ENCODE peak calls at places on chromosomes 7 and 10, in four cellular contexts. Y, A, Z and T are unnamed samples.

GRCh38 chr10:14605231-14605925 is 169.3 kb downstream of the FAM107B start:
- ATAC-seq in A (no peak), Z (peak), Y (peak), T (no peak)

GRCh38 chr10:98326621-98327027 is 58.6 kb upstream of the LOXL4 start:
- ATAC-seq in Y (no peak), A (peak), Z (no peak), T (no peak)

GRCh38 chr7:128874140-128875031 is 11.7 kb downstream of the ATP6V1F start:
- ATAC-seq in Z (no peak), A (peak), Y (no peak), T (no peak)

GRCh38 chr7:132317856-132318255 is 258.4 kb downstream of the PLXNA4 start:
- ATAC-seq in Z (no peak), A (no peak), Y (no peak), T (no peak)

GRCh38 chr10:51301644-51302043 is 227.4 kb downstream of the PRKG1 start:
- ATAC-seq in Z (peak), Y (no peak), A (no peak), T (peak)

GRCh38 chr10:7329219-7329618 is 81.6 kb downstream of the SFMBT2 start:
- ATAC-seq in Y (no peak), Z (no peak), A (no peak), T (no peak)

GRCh38 chr7:11193131-11193867 is 219.6 kb downstream of the PHF14 start:
- ATAC-seq in Y (peak), Z (peak), A (peak), T (peak)

GRCh38 chr7:226281-226882 is 34.0 kb downstream of the FAM20C start:
- ATAC-seq in Y (peak), Z (peak), A (no peak), T (no peak)

GRCh38 chr10:122033224-122033926 is 44.4 kb downstream of the TACC2 start:
- ATAC-seq in A (no peak), Z (peak), Y (no peak), T (no peak)

GRCh38 chr7:73827568-73828106 is 3.2 kb upstream of the CLDN4 start:
- ATAC-seq in Z (peak), Y (peak), A (no peak), T (no peak)

GRCh38 chr7:127817466-127817865 is 165.5 kb downstream of the SND1 start:
- ATAC-seq in Y (no peak), Z (no peak), A (no peak), T (no peak)

GRCh38 chr7:121369462-121369861 is 26.6 kb downstream of the FAM3C start:
- ATAC-seq in Y (no peak), Z (peak), A (no peak), T (no peak)

GRCh38 chr7:132738254-132738653 is 162.0 kb upstream of the PLXNA4 start:
- ATAC-seq in A (no peak), Y (no peak), Z (peak), T (no peak)

GRCh38 chr10:133274751-133275682 is 1.7 kb downstream of the ADAM8 start:
- ATAC-seq in Z (no peak), Y (peak), A (peak), T (no peak)

GRCh38 chr10:130834170-130834569 is 477.4 kb downstream of the TCERG1L start:
- ATAC-seq in Z (no peak), Y (no peak), A (no peak), T (no peak)

GRCh38 chr7:27693794-27694193 is 31.1 kb upstream of the HIBADH start:
- ATAC-seq in Z (peak), Y (no peak), A (peak), T (no peak)

GRCh38 chr7:823639-824038 is 8.6 kb upstream of the SUN1 start:
- ATAC-seq in A (no peak), Y (peak), Z (no peak), T (no peak)

GRCh38 chr10:100659361-100660098 is 85.9 kb upstream of the PAX2 start:
- ATAC-seq in Y (no peak), A (no peak), Z (no peak), T (no peak)

GRCh38 chr7:55135462-55135861 is 116.6 kb downstream of the EGFR start:
- ATAC-seq in Y (no peak), Z (no peak), A (no peak), T (no peak)

GRCh38 chr7:55134786-55135185 is 116.0 kb downstream of the EGFR start:
- ATAC-seq in Z (no peak), Y (no peak), A (no peak), T (no peak)

GRCh38 chr7:55132890-55133551 is 114.2 kb downstream of the EGFR start:
- ATAC-seq in Z (peak), Y (peak), A (peak), T (peak)

GRCh38 chr7:55132550-55132889 is 113.7 kb downstream of the EGFR start:
- ATAC-seq in Z (no peak), A (no peak), Y (peak), T (no peak)

DNA sequence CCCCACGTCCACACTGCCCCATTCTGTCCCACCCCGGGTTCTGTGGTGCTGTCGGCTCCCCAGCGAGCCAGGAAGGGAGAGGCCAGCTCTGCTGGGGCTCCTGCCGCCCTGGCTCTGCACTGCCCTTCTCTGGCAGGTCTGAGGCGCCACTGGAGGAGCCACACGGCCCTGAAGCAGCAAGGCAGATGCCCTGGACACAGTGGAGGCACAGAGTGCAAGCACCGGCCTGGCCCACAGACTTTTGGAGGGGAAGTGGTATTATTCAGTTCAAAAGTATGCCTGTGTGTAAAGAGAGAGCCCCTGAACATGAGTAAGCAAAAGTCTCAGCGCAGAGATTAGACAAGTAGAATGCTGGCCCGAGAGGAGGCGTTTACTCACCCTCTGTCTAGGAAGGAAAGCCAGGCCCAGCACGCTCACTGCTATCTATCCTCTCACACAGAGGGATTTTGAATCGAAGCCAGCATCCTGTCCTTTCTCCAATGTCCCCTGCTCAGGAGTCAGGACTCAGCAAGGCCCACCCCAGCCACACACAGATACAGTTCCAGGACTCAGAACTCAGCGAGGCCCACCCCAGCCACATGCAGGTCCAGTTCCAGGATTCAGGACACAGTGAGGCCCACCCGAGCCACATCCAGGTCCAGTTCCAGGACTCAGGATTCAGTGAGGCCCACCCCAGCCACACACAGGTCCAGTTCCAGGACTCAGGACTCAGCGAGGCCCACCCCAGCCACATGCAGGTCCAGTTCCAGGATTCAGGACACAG is 115.0 kb downstream of the EGFR start:
- ATAC-seq in Y (peak), A (peak), Z (peak), T (peak)
- TF ChIP-seq CTCF in Y (peak), A (peak), Z (no peak), T (no peak)

GRCh38 chr7:117942780-117943179 is 69.5 kb upstream of the CTTNBP2 start:
- ATAC-seq in Z (no peak), A (no peak), Y (no peak), T (no peak)

GRCh38 chr7:117931314-117931713 is 58.1 kb upstream of the CTTNBP2 start:
- ATAC-seq in Y (no peak), Z (no peak), A (no peak), T (no peak)

GRCh38 chr7:117937726-117938483 is 64.7 kb upstream of the CTTNBP2 start:
- ATAC-seq in A (peak), Z (no peak), Y (no peak), T (no peak)

GRCh38 chr7:117941138-117941810 is 68.0 kb upstream of the CTTNBP2 start:
- ATAC-seq in Y (no peak), Z (no peak), A (no peak), T (peak)

DNA sequence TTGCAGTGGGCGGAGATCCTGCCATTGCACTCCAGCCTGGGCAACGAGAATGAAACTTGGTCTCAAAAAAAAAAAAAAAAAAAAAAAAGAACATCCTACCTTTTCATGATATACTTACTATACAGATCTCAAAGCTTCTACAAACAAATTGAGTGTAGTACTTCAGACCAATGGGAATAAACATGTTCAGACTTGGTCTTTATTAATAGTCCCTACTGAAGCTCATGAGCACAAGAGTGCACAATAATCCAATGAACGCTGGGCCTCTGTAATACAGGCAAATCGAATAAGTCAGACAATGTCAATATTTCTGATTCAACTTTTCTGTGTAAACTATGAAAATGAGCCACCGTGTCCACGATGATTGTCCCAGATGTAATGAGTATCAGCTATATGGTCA is 63.8 kb upstream of the CTTNBP2 start:
- ATAC-seq in Y (no peak), A (no peak), Z (no peak), T (no peak)
- H3K4me3 ChIP-seq in Y (no peak), A (no peak), Z (no peak), T (no peak)

GRCh38 chr10:72328045-72328828 is 26.5 kb downstream of the DNAJB12 start:
- ATAC-seq in Y (peak), Z (peak), A (peak), T (peak)
- TF ChIP-seq POLR2AphosphoS5 in Y (peak), Z (peak), A (no peak), T (no peak)

DNA sequence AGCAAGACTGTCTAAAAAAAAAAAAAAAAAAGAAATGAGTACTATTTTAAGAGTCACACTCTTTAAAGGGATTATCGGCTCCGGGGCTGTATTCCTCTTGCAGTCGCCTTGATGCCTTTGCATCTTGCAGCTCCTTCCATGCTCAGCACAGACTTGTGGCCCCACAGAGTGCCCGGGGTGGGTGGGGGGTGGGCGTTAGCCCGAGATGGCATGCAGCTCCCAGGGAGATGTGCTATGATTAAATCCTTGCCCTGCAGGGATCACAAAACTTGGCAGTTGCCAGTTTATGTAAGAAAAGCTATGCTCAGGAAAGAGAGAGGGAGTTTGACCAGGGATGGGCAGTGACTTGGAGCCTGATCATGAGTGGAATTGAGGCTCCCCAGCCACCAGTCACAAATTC is 81.9 kb downstream of the CCDC3 start:
- ATAC-seq in Z (no peak), A (no peak), Y (no peak), T (no peak)
- TF ChIP-seq CTCF in Z (no peak), A (no peak), Y (no peak), T (no peak)

DNA sequence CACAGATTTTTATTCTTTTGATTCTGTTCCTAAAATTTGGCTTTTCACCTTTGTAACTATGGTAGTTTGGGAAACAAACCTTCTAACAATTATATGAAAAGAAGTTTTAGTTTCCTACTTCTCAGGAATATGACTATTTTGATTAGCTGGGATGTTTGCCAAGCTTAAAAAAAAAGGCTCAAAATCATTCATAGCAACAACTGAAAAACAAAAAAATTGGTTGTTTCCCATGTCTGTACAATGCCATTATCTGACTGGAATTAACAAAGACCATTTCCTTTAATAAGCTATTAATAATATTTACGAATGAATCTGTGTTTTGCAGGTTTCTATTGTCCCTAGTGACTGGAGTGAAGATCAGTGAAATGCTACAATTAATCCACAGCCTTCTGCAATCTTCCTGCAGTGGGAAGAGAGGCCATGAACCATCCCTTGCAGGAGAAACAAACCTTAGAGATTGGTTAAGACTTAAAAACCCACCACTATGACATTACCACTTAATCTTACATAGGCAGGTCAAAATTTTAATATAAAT is 4.2 kb downstream of the PURB start:
- ATAC-seq in Y (no peak), A (no peak), Z (no peak), T (no peak)
- H3K4me3 ChIP-seq in Y (peak), A (no peak), Z (no peak), T (peak)